ENCODE peak calls at places on chromosomes 7 and 10, in five cellular contexts. One of them, this sample, is unnamed.

GRCh38 chr7:7970620-7971307 is 2.2 kb downstream of the GLCCI1 start:
- DNase-seq in SK-N-SH: peak
- DNase-seq in HCT116: no peak
- DNase-seq in K562: no peak
- DNase-seq in GM12878: no peak
- DNase-seq in this sample: no peak

GRCh38 chr7:148625342-148625741 is 34.8 kb downstream of the C7orf33 start:
- DNase-seq in SK-N-SH: no peak
- DNase-seq in HCT116: no peak
- DNase-seq in K562: no peak
- DNase-seq in GM12878: no peak
- DNase-seq in this sample: no peak

GRCh38 chr7:131341690-131342089 is 14.0 kb downstream of the MKLN1 start:
- DNase-seq in SK-N-SH: no peak
- DNase-seq in HCT116: no peak
- DNase-seq in K562: no peak
- DNase-seq in GM12878: no peak
- DNase-seq in this sample: no peak

GRCh38 chr10:124596914-124597676 is 135.5 kb downstream of the LHPP start:
- DNase-seq in SK-N-SH: no peak
- DNase-seq in HCT116: no peak
- DNase-seq in K562: no peak
- DNase-seq in GM12878: no peak
- DNase-seq in this sample: no peak

GRCh38 chr7:65438593-65438992 is 64.9 kb downstream of the ZNF92 start:
- DNase-seq in SK-N-SH: no peak
- DNase-seq in HCT116: peak
- DNase-seq in K562: no peak
- DNase-seq in GM12878: no peak
- DNase-seq in this sample: no peak

GRCh38 chr7:40211291-40212003 is 76.6 kb downstream of the SUGCT start:
- DNase-seq in SK-N-SH: no peak
- DNase-seq in HCT116: no peak
- DNase-seq in K562: no peak
- DNase-seq in GM12878: no peak
- DNase-seq in this sample: no peak

GRCh38 chr10:14137391-14137790 is 193.3 kb downstream of the FRMD4A start:
- DNase-seq in SK-N-SH: no peak
- DNase-seq in HCT116: no peak
- DNase-seq in K562: no peak
- DNase-seq in GM12878: no peak
- DNase-seq in this sample: no peak

GRCh38 chr7:64045301-64046040 is at the start of gene ZNF727:
- DNase-seq in SK-N-SH: peak
- DNase-seq in HCT116: no peak
- DNase-seq in K562: peak
- DNase-seq in GM12878: no peak
- DNase-seq in this sample: no peak

GRCh38 chr7:12888727-12889126 is 201.3 kb downstream of the ARL4A start:
- DNase-seq in SK-N-SH: no peak
- DNase-seq in HCT116: no peak
- DNase-seq in K562: no peak
- DNase-seq in GM12878: no peak
- DNase-seq in this sample: no peak

GRCh38 chr7:44977304-44977858 is 1.4 kb downstream of the MYO1G start:
- DNase-seq in SK-N-SH: no peak
- DNase-seq in HCT116: no peak
- DNase-seq in K562: peak
- DNase-seq in GM12878: no peak
- DNase-seq in this sample: no peak

GRCh38 chr7:140417456-140418155 is 13.7 kb downstream of the RAB19 start:
- DNase-seq in SK-N-SH: no peak
- DNase-seq in HCT116: no peak
- DNase-seq in K562: peak
- DNase-seq in GM12878: no peak
- DNase-seq in this sample: no peak

GRCh38 chr7:150453186-150453585 is 2.8 kb downstream of the GIMAP8 start:
- DNase-seq in SK-N-SH: no peak
- DNase-seq in HCT116: no peak
- DNase-seq in K562: no peak
- DNase-seq in GM12878: no peak
- DNase-seq in this sample: no peak

GRCh38 chr7:139777304-139777890 is 401 bp downstream of the HIPK2 start:
- DNase-seq in SK-N-SH: peak
- DNase-seq in HCT116: no peak
- DNase-seq in K562: peak
- DNase-seq in GM12878: no peak
- DNase-seq in this sample: no peak

GRCh38 chr7:490461-491291 is 29.0 kb downstream of the PDGFA start:
- DNase-seq in SK-N-SH: no peak
- DNase-seq in HCT116: no peak
- DNase-seq in K562: no peak
- DNase-seq in GM12878: peak
- DNase-seq in this sample: no peak

GRCh38 chr7:154633641-154634040 is 369.3 kb downstream of the PAXIP1 start:
- DNase-seq in SK-N-SH: no peak
- DNase-seq in HCT116: no peak
- DNase-seq in K562: no peak
- DNase-seq in GM12878: no peak
- DNase-seq in this sample: no peak

GRCh38 chr7:73851410-73852338 is 9.3 kb upstream of the TMEM270 start:
- DNase-seq in SK-N-SH: no peak
- DNase-seq in HCT116: peak
- DNase-seq in K562: peak
- DNase-seq in GM12878: peak
- DNase-seq in this sample: no peak

GRCh38 chr10:20945546-20946332 is 48.6 kb upstream of the NEBL start:
- DNase-seq in SK-N-SH: no peak
- DNase-seq in HCT116: no peak
- DNase-seq in K562: no peak
- DNase-seq in GM12878: no peak
- DNase-seq in this sample: no peak

GRCh38 chr7:151789380-151789947 is 87.5 kb downstream of the PRKAG2 start:
- DNase-seq in SK-N-SH: no peak
- DNase-seq in HCT116: no peak
- DNase-seq in K562: no peak
- DNase-seq in GM12878: no peak
- DNase-seq in this sample: no peak

GRCh38 chr10:45319702-45320101 is 4.3 kb upstream of the OR13A1 start:
- DNase-seq in SK-N-SH: no peak
- DNase-seq in HCT116: no peak
- DNase-seq in K562: no peak
- DNase-seq in GM12878: no peak
- DNase-seq in this sample: no peak

GRCh38 chr7:40499718-40500117 is 364.9 kb downstream of the SUGCT start:
- DNase-seq in SK-N-SH: no peak
- DNase-seq in HCT116: no peak
- DNase-seq in K562: no peak
- DNase-seq in GM12878: no peak
- DNase-seq in this sample: no peak

GRCh38 chr10:116274141-116274861 is 1.3 kb upstream of the GFRA1 start:
- DNase-seq in SK-N-SH: peak
- DNase-seq in HCT116: no peak
- DNase-seq in K562: no peak
- DNase-seq in GM12878: no peak
- DNase-seq in this sample: no peak

GRCh38 chr10:110192552-110192951 is 14.9 kb upstream of the MXI1 start:
- DNase-seq in SK-N-SH: no peak
- DNase-seq in HCT116: no peak
- DNase-seq in K562: peak
- DNase-seq in GM12878: no peak
- DNase-seq in this sample: no peak

GRCh38 chr7:29798422-29798821 is 7.9 kb upstream of the WIPF3 start:
- DNase-seq in SK-N-SH: no peak
- DNase-seq in HCT116: no peak
- DNase-seq in K562: no peak
- DNase-seq in GM12878: no peak
- DNase-seq in this sample: no peak

GRCh38 chr10:95519132-95519487 is 42.1 kb downstream of the SORBS1 start:
- DNase-seq in SK-N-SH: no peak
- DNase-seq in HCT116: no peak
- DNase-seq in K562: no peak
- DNase-seq in GM12878: no peak
- DNase-seq in this sample: no peak

GRCh38 chr10:70357447-70358035 is 24.9 kb downstream of the LRRC20 start:
- DNase-seq in SK-N-SH: no peak
- DNase-seq in HCT116: no peak
- DNase-seq in K562: no peak
- DNase-seq in GM12878: no peak
- DNase-seq in this sample: no peak

GRCh38 chr7:248732-249435 is 41.1 kb upstream of the FOXL3 start:
- DNase-seq in SK-N-SH: no peak
- DNase-seq in HCT116: no peak
- DNase-seq in K562: no peak
- DNase-seq in GM12878: no peak
- DNase-seq in this sample: no peak

GRCh38 chr7:26305048-26305868 is 13.6 kb downstream of the SNX10 start:
- DNase-seq in SK-N-SH: no peak
- DNase-seq in HCT116: no peak
- DNase-seq in K562: no peak
- DNase-seq in GM12878: no peak
- DNase-seq in this sample: no peak

GRCh38 chr7:121328508-121329459 is at the start of gene WNT16:
- DNase-seq in SK-N-SH: peak
- DNase-seq in HCT116: peak
- DNase-seq in K562: peak
- DNase-seq in GM12878: no peak
- DNase-seq in this sample: no peak

GRCh38 chr10:51377070-51377931 is 303.0 kb downstream of the PRKG1 start:
- DNase-seq in SK-N-SH: no peak
- DNase-seq in HCT116: no peak
- DNase-seq in K562: no peak
- DNase-seq in GM12878: no peak
- DNase-seq in this sample: no peak

GRCh38 chr10:51377932-51378206 is 303.6 kb downstream of the PRKG1 start:
- DNase-seq in SK-N-SH: no peak
- DNase-seq in HCT116: no peak
- DNase-seq in K562: no peak
- DNase-seq in GM12878: no peak
- DNase-seq in this sample: no peak
- TF ChIP-seq YY1 in SK-N-SH: no peak
- TF ChIP-seq YY1 in HCT116: no peak
- TF ChIP-seq YY1 in K562: no peak
- TF ChIP-seq YY1 in GM12878: no peak
- TF ChIP-seq YY1 in this sample: no peak

GRCh38 chr7:111559665-111560064 is 2.6 kb downstream of the IMMP2L start:
- DNase-seq in SK-N-SH: no peak
- DNase-seq in HCT116: no peak
- DNase-seq in K562: no peak
- DNase-seq in GM12878: no peak
- DNase-seq in this sample: no peak

GRCh38 chr7:111560773-111561658 is 1.3 kb downstream of the IMMP2L start:
- DNase-seq in SK-N-SH: peak
- DNase-seq in HCT116: no peak
- DNase-seq in K562: peak
- DNase-seq in GM12878: no peak
- DNase-seq in this sample: no peak

GRCh38 chr7:111561909-111562732 is at the start of gene IMMP2L:
- DNase-seq in SK-N-SH: peak
- DNase-seq in HCT116: peak
- DNase-seq in K562: peak
- DNase-seq in GM12878: peak
- DNase-seq in this sample: peak

GRCh38 chr7:111564078-111564477 is 1.8 kb upstream of the IMMP2L start:
- DNase-seq in SK-N-SH: no peak
- DNase-seq in HCT116: no peak
- DNase-seq in K562: no peak
- DNase-seq in GM12878: no peak
- DNase-seq in this sample: no peak

GRCh38 chr7:111561659-111561908 is 708 bp downstream of the IMMP2L start:
- DNase-seq in SK-N-SH: no peak
- DNase-seq in HCT116: no peak
- DNase-seq in K562: no peak
- DNase-seq in GM12878: no peak
- DNase-seq in this sample: no peak
- TF ChIP-seq YY1 in SK-N-SH: no peak
- TF ChIP-seq YY1 in HCT116: no peak
- TF ChIP-seq YY1 in K562: no peak
- TF ChIP-seq YY1 in GM12878: no peak
- TF ChIP-seq YY1 in this sample: no peak

GRCh38 chr7:2195403-2196246 is 37.1 kb downstream of the MAD1L1 start:
- DNase-seq in SK-N-SH: no peak
- DNase-seq in HCT116: no peak
- DNase-seq in K562: no peak
- DNase-seq in GM12878: no peak
- DNase-seq in this sample: no peak
- TF ChIP-seq YY1 in SK-N-SH: no peak
- TF ChIP-seq YY1 in HCT116: no peak
- TF ChIP-seq YY1 in K562: no peak
- TF ChIP-seq YY1 in GM12878: no peak
- TF ChIP-seq YY1 in this sample: no peak

GRCh38 chr7:2661096-2661449 is 26.9 kb upstream of the AMZ1 start:
- DNase-seq in SK-N-SH: no peak
- DNase-seq in HCT116: no peak
- DNase-seq in K562: no peak
- DNase-seq in GM12878: no peak
- DNase-seq in this sample: no peak

GRCh38 chr7:2663960-2664359 is 24.0 kb upstream of the AMZ1 start:
- DNase-seq in SK-N-SH: no peak
- DNase-seq in HCT116: no peak
- DNase-seq in K562: no peak
- DNase-seq in GM12878: no peak
- DNase-seq in this sample: no peak

GRCh38 chr7:2661602-2662272 is 26.3 kb upstream of the AMZ1 start:
- DNase-seq in SK-N-SH: peak
- DNase-seq in HCT116: no peak
- DNase-seq in K562: no peak
- DNase-seq in GM12878: no peak
- DNase-seq in this sample: no peak

GRCh38 chr7:2663121-2663886 is 24.7 kb upstream of the AMZ1 start:
- DNase-seq in SK-N-SH: peak
- DNase-seq in HCT116: no peak
- DNase-seq in K562: no peak
- DNase-seq in GM12878: no peak
- DNase-seq in this sample: no peak

DNA sequence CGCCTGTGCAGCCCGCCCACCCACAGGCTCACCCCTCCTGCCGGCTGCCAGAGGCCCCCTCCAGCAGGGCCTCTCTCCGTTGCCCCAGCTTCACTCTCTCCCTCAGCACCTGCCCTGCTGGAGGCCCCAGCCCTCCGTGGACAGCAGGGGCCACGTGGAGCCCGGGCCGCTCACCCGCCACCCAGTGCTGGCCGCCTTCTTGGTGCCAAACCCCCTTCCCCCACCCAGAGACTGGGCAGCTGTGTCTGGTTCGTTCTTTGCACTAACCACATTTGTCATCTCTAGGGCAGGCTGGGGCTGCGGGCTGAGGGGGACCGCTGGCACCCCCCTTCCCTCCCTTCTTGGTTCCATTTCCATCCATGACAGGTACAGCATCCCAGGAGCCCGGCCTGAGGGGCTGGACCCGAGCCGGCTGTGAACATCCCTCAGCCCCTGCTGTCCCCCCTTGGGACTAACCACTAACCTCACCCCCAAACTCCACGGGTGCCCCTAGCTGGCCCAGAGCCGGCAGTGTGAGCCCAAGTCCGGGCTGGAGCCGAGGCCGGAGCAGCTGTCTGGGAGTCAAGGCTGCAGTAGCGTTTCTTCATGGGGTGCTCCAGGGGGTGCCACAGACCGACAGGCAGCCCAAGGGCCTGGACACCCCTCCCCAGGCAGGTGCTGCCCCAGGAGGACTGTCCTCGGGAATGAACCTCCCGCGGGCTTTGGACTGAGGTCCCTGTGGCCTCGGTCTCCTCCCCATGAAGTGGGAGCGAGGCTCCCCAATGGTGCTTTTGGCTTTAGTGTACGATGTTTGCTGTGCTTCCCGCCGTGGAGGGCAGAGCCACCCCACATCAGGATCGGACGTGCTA is 25.5 kb upstream of the AMZ1 start:
- DNase-seq in SK-N-SH: no peak
- DNase-seq in HCT116: no peak
- DNase-seq in K562: no peak
- DNase-seq in GM12878: no peak
- DNase-seq in this sample: no peak
- TF ChIP-seq YY1 in SK-N-SH: no peak
- TF ChIP-seq YY1 in HCT116: no peak
- TF ChIP-seq YY1 in K562: no peak
- TF ChIP-seq YY1 in GM12878: no peak
- TF ChIP-seq YY1 in this sample: no peak

This sample was measured in NT2/D1.